ENCODE peak calls at places on chromosomes 13 and 19, in six cellular contexts. R is IMR-90, O is neuronal stem cell, P is trophoblast cell, L is H1, Q is mesenchymal stem cell. B is an unnamed sample.

GRCh38 chr13:41942462-41943094 is 18.3 kb downstream of the VWA8 start:
- DNase-seq in P (peak), O (peak), L (no peak), R (peak), Q (peak), B (peak)

GRCh38 chr13:26601669-26602068 is 44.2 kb downstream of the WASF3 start:
- DNase-seq in L (no peak), Q (peak), P (no peak), R (peak), O (no peak), B (no peak)

GRCh38 chr19:11203194-11204075 is 6.1 kb upstream of the KANK2 start:
- DNase-seq in O (peak), P (peak), L (peak), Q (peak), R (peak), B (peak)

GRCh38 chr19:5676105-5676671 is 4.1 kb downstream of the MICOS13 start:
- DNase-seq in Q (no peak), R (no peak), O (no peak), P (no peak), L (no peak), B (no peak)

GRCh38 chr19:10083911-10084310 is 2.2 kb upstream of the SHFL start:
- DNase-seq in L (no peak), O (no peak), R (no peak), P (no peak), Q (no peak), B (no peak)

GRCh38 chr13:66656050-66656449 is 574.1 kb downstream of the PCDH9 start:
- DNase-seq in R (no peak), L (no peak), O (no peak), Q (no peak), P (no peak), B (no peak)

GRCh38 chr19:38210458-38210987 is 13.5 kb downstream of the DPF1 start:
- DNase-seq in O (peak), R (peak), P (no peak), Q (peak), L (peak), B (peak)

GRCh38 chr13:27425918-27426630 is 1.7 kb downstream of the GTF3A start:
- DNase-seq in R (peak), Q (peak), L (peak), O (no peak), P (peak), B (peak)

GRCh38 chr13:46553886-46554855 is 1.2 kb downstream of the LRCH1 start:
- DNase-seq in Q (peak), O (no peak), R (peak), L (peak), P (peak), B (peak)

GRCh38 chr13:24670927-24671326 is 9.3 kb upstream of the ATP12A start:
- DNase-seq in L (no peak), P (peak), Q (peak), R (no peak), O (peak), B (peak)

GRCh38 chr19:38425810-38426466 is at the start of gene RASGRP4:
- DNase-seq in L (peak), P (no peak), R (no peak), Q (no peak), O (no peak), B (peak)

GRCh38 chr13:36069881-36070366 is 61.3 kb downstream of the DCLK1 start:
- DNase-seq in O (no peak), R (no peak), L (no peak), P (no peak), Q (no peak), B (no peak)

GRCh38 chr13:30354481-30355404 is 47.4 kb upstream of the KATNAL1 start:
- DNase-seq in R (no peak), O (no peak), P (peak), Q (no peak), L (no peak), B (no peak)

GRCh38 chr19:21698215-21698614 is 69.2 kb downstream of the ZNF100 start:
- DNase-seq in O (peak), P (peak), L (no peak), R (peak), Q (peak), B (no peak)

GRCh38 chr13:99968521-99969367 is 2.8 kb downstream of the ZIC5 start:
- DNase-seq in P (no peak), O (no peak), R (no peak), Q (no peak), L (no peak), B (peak)

GRCh38 chr19:1658446-1659433 is 6.3 kb upstream of the TCF3 start:
- DNase-seq in R (no peak), O (no peak), L (no peak), P (no peak), Q (no peak), B (peak)

GRCh38 chr19:49687566-49688316 is 1.7 kb upstream of the ADM5 start:
- DNase-seq in L (no peak), Q (no peak), P (no peak), R (no peak), O (no peak), B (no peak)

GRCh38 chr13:97743946-97744345 is 209.5 kb upstream of the IPO5 start:
- DNase-seq in R (no peak), O (no peak), Q (peak), P (no peak), L (no peak), B (no peak)

GRCh38 chr13:22220186-22221160 is 549.6 kb downstream of the FGF9 start:
- DNase-seq in P (no peak), Q (no peak), L (no peak), R (no peak), O (peak), B (no peak)

GRCh38 chr13:60562081-60562764 is 165.2 kb downstream of the TDRD3 start:
- DNase-seq in R (peak), P (peak), Q (peak), O (no peak), L (no peak), B (no peak)

GRCh38 chr19:28400953-28401671 is 811.8 kb downstream of the UQCRFS1 start:
- DNase-seq in Q (no peak), P (no peak), O (no peak), R (no peak), L (no peak), B (no peak)

GRCh38 chr13:25977216-25977615 is 74.6 kb downstream of the SHISA2 start:
- DNase-seq in L (peak), R (no peak), P (no peak), O (no peak), Q (no peak), B (peak)

GRCh38 chr13:97212540-97213146 is 9.5 kb upstream of the MBNL2 start:
- DNase-seq in L (no peak), O (no peak), Q (peak), P (peak), R (peak), B (no peak)

GRCh38 chr19:46466536-46467199 is 4.7 kb downstream of the PNMA8A start:
- DNase-seq in R (peak), O (no peak), P (no peak), Q (peak), L (no peak), B (no peak)

GRCh38 chr13:52846567-52847321 is 1.7 kb downstream of the PCDH8 start:
- DNase-seq in L (peak), R (peak), Q (no peak), P (no peak), O (peak), B (peak)

GRCh38 chr19:5109560-5109959 is 140.6 kb downstream of the KDM4B start:
- DNase-seq in P (no peak), R (no peak), O (no peak), Q (no peak), L (no peak), B (peak)

GRCh38 chr13:35833571-35834305 is 297.4 kb downstream of the DCLK1 start:
- DNase-seq in Q (no peak), L (no peak), R (no peak), O (no peak), P (peak), B (no peak)

GRCh38 chr13:31090921-31091624 is 70.6 kb downstream of the HSPH1 start:
- DNase-seq in O (no peak), Q (no peak), R (peak), L (no peak), P (no peak), B (no peak)

DNA sequence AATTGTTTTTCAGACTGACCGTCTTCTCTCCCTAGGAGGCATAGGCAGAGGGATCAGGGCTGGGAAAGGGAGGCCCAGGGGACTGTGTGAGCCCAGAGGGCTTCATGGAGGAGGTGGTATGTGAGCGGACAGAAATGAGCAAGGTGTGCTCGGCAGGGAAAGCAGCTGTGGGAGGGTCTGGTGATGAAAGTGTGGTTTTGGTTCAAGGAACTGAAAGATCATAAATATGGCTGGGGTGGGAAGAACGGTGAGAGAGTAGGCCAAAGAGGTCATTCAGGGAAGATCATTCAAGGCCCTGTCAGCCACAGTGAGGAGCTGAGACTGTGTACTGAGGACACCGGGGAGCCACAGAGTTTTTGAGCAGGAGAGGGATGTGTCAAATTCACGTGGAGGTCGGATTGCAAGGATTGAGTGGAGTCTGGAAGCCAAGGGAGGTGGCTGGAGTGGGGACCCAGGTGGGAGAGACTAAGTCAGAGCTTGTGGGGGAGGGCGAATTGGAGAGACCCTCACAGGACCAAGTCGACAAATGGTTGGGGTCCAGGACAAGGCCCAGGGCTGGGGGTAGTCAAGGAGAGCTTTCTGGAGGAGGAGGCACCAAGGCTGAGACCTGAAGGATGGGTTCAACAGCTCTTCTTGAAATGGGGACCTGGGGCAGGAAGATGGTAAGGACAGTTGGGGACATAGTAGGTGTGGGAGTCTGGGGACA is 7.6 kb downstream of the PLD3 start:
- DNase-seq in O (no peak), P (no peak), R (no peak), Q (no peak), L (no peak), B (no peak)
- H4K91ac ChIP-seq in O (no peak), P (no peak), R (no peak), Q (no peak), L (no peak), B (no peak)

GRCh38 chr19:32829345-32829896 is 40.1 kb downstream of the SLC7A9 start:
- DNase-seq in P (no peak), R (no peak), Q (no peak), O (no peak), L (no peak), B (no peak)

GRCh38 chr19:32828139-32828538 is 41.4 kb downstream of the SLC7A9 start:
- DNase-seq in Q (no peak), P (no peak), L (no peak), R (no peak), O (no peak), B (no peak)

GRCh38 chr19:32831611-32832010 is 38.0 kb downstream of the SLC7A9 start:
- DNase-seq in R (no peak), Q (no peak), P (no peak), L (no peak), O (no peak), B (no peak)

GRCh38 chr19:32830231-32831014 is 39.1 kb downstream of the SLC7A9 start:
- DNase-seq in R (peak), L (no peak), Q (peak), P (peak), O (no peak), B (no peak)

DNA sequence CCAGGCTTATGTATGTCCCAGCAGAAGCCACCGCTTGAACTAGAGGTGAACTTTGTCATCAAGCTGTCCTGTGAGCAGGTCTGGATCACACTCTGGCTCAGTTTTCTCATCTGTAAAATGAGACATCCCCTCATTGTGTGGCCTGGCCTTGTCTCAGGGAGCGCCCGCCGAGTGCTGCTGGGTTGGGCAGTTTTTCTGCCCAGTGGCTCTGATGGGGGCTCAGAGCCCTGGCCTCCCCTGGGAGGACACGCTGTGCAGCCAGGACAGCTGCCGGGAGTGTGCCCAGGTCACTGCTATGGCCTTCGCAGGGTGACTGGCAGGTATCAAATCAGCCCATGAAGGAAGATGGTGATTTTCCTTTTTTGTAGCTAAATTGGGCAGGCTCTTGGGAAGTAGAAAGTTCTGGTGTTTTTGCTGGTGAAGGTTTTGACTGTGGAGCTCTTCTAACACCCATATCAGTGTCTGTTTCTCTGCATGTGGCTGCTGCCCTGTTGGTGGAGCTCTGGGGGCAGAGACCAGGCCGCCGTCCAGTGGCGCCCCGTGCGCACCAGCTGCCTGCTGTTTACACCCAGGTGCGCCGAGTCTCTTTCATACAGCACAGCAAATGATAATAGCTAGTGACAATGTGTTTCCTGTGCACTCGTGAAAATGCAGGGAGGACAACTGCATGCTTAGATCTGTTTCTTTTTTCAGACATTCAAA is 40.8 kb downstream of the SLC7A9 start:
- DNase-seq in L (no peak), R (no peak), O (no peak), P (no peak), Q (no peak), B (no peak)
- H4K91ac ChIP-seq in L (no peak), R (no peak), O (no peak), P (no peak), Q (no peak), B (no peak)

GRCh38 chr13:109804654-109805053 is 18.3 kb upstream of the IRS2 start:
- DNase-seq in P (no peak), L (no peak), O (no peak), Q (no peak), R (no peak), B (no peak)

GRCh38 chr13:109809216-109809890 is 23.0 kb upstream of the IRS2 start:
- DNase-seq in L (no peak), P (peak), Q (no peak), R (peak), O (no peak), B (no peak)

GRCh38 chr13:109810761-109811510 is 24.6 kb upstream of the IRS2 start:
- DNase-seq in P (no peak), L (no peak), O (no peak), R (no peak), Q (no peak), B (no peak)

GRCh38 chr13:109803822-109804221 is 17.4 kb upstream of the IRS2 start:
- DNase-seq in P (no peak), O (no peak), R (no peak), Q (no peak), L (no peak), B (no peak)

DNA sequence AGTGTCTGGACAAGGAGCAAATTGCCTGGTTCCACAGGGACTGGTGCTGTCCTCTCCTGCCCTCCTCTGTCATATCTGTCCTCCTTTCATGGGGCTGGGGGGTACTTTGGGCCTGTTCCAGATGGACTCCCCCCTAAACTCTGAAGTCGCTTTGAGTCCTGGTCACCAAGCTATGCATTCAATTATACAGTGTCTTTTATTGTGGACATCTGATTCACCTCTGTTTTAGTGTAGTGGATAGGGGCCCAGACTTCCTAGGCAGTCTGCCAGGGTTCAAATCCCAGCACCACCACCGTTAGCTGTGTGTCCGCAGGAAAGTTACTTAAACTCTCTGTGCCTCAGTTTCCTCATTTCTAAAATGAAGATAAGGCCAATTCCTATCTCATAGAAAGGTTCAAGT is 21.0 kb upstream of the IRS2 start:
- DNase-seq in R (no peak), Q (no peak), O (no peak), P (no peak), L (no peak), B (no peak)
- H4K91ac ChIP-seq in R (no peak), Q (no peak), O (no peak), P (no peak), L (no peak), B (no peak)

DNA sequence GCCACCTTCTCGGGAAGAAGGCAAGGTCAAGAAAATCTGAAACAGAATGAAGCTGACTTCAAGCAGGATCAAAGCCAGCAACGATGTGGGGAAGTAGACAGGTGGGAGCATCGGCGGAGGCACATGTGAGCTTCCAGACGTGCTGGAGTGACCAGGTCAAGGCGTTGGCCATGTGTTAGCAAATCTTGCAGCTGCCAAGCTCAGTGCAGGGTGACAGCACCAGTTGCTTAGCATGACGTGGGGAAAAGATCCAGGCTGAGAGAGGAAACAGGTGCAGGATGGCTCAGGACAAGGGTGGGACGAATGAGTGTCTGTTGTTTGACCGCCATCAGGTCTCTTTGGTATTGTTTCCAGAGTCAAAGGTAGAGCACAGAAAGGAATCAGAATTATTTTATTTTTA is 92.3 kb downstream of the TNFSF13B start:
- DNase-seq in R (no peak), L (no peak), O (no peak), Q (no peak), P (no peak), B (no peak)
- H4K91ac ChIP-seq in R (no peak), L (peak), O (no peak), Q (no peak), P (no peak), B (no peak)

DNA sequence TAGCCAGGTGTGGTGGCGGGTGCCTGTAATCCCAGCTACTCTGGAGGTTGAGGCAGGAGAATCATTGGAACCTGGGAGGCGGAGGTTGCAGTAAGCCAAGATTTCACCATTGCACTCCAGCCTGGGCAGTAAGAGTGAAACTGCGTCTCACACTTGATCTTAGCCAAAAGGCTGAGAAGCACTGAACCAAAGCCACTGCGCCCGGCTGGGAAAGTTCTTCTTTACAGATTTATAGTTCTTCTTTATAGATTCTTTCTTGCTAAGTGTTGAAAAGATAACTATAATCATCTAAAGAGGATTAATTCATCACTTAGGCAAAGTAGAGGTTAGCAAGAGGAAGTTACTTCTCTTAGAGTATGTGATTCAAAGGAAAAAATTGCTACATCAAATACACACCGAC is 11.1 kb downstream of the ZNF417 start:
- DNase-seq in O (no peak), Q (no peak), L (no peak), R (no peak), P (no peak), B (no peak)
- H4K91ac ChIP-seq in O (no peak), Q (no peak), L (no peak), R (no peak), P (no peak), B (no peak)

GRCh38 chr19:35565016-35565856 is 1.8 kb upstream of the ATP4A start:
- DNase-seq in O (no peak), Q (no peak), L (no peak), R (no peak), P (no peak), B (no peak)
- H4K91ac ChIP-seq in O (no peak), Q (no peak), L (no peak), R (no peak), P (no peak), B (no peak)

GRCh38 chr13:51207881-51208280 is 14.3 kb upstream of the FAM124A start:
- DNase-seq in L (peak), O (no peak), R (no peak), P (no peak), Q (no peak), B (no peak)

GRCh38 chr13:51212808-51213728 is 9.1 kb upstream of the FAM124A start:
- DNase-seq in R (no peak), P (no peak), O (no peak), Q (no peak), L (peak), B (no peak)

GRCh38 chr13:51211910-51212309 is 10.3 kb upstream of the FAM124A start:
- DNase-seq in P (no peak), O (no peak), L (peak), Q (no peak), R (no peak), B (no peak)

GRCh38 chr13:51208707-51209106 is 13.5 kb upstream of the FAM124A start:
- DNase-seq in R (no peak), O (no peak), P (no peak), L (peak), Q (no peak), B (no peak)
- H4K91ac ChIP-seq in R (no peak), O (no peak), P (no peak), L (no peak), Q (no peak), B (no peak)

DNA sequence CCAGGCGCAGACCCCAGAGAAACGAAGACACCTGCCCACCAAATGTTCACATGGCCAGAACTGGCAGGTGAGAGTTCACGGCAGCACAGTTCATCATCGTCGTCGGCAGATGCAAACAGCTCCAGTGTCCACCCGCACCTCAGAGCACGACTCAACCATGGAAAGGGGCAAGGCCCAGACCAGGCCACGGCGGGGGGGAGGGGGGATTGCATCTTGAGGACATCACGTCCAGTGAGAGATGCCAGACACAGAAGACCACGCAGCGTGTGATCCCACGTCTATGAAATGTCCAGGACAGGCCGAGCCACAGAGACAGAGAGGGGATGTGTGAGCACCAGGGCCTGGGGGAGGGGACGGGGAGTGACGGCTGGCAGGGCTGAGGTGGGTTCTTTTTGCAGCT is 7.3 kb downstream of the RNF126 start:
- DNase-seq in P (no peak), O (no peak), Q (no peak), R (no peak), L (no peak), B (no peak)
- H4K91ac ChIP-seq in P (no peak), O (no peak), Q (peak), R (no peak), L (no peak), B (no peak)

B was measured in H9.